ENCODE peak calls at places on chromosomes 4 and X, in eight cellular contexts. J, Y, C, D, S, P, T and V are unnamed samples.

GRCh38 chr4:803884-804283 is 22.0 kb downstream of the CPLX1 start:
- DNase-seq in J (no peak), Y (no peak), C (no peak), D (no peak), S (no peak), P (no peak), T (peak), V (no peak)

GRCh38 chr4:118842055-118842454 is 6.1 kb upstream of the SEC24D start:
- DNase-seq in J (no peak), Y (peak), C (no peak), D (no peak), S (no peak), P (no peak), T (no peak), V (no peak)

GRCh38 chr4:81606796-81607550 is 135.3 kb upstream of the RASGEF1B start:
- DNase-seq in J (no peak), Y (peak), C (no peak), D (peak), S (peak), P (no peak), T (peak), V (no peak)

GRCh38 chrX:81003491-81004185 is 194.0 kb upstream of the BRWD3 start:
- DNase-seq in J (no peak), Y (no peak), C (no peak), D (no peak), S (no peak), P (no peak), T (no peak), V (no peak)

GRCh38 chr4:153564630-153565525 is 98.7 kb downstream of the TMEM131L start:
- DNase-seq in J (peak), Y (peak), C (no peak), D (no peak), S (peak), P (no peak), T (no peak), V (no peak)

GRCh38 chr4:65302145-65302544 is 368.1 kb downstream of the EPHA5 start:
- DNase-seq in J (no peak), Y (no peak), C (no peak), D (no peak), S (no peak), P (no peak), T (no peak), V (no peak)

GRCh38 chrX:149881081-149881711 is at the start of gene MAGEA8:
- DNase-seq in J (no peak), Y (no peak), C (no peak), D (no peak), S (no peak), P (no peak), T (peak), V (no peak)

GRCh38 chr4:16827045-16827444 is 71.4 kb downstream of the LDB2 start:
- DNase-seq in J (no peak), Y (no peak), C (no peak), D (no peak), S (no peak), P (no peak), T (no peak), V (no peak)

GRCh38 chr4:82431026-82431745 is 796 bp downstream of the ENOPH1 start:
- DNase-seq in J (no peak), Y (peak), C (peak), D (peak), S (peak), P (no peak), T (peak), V (no peak)

GRCh38 chrX:8010105-8010504 is 82.9 kb upstream of the PNPLA4 start:
- DNase-seq in J (no peak), Y (no peak), C (no peak), D (no peak), S (no peak), P (no peak), T (no peak), V (no peak)

GRCh38 chrX:21638311-21638710 is 19.8 kb downstream of the KLHL34 start:
- DNase-seq in J (no peak), Y (peak), C (no peak), D (no peak), S (no peak), P (no peak), T (no peak), V (no peak)

GRCh38 chr4:187069398-187069797 is 345.7 kb upstream of the FAT1 start:
- DNase-seq in J (no peak), Y (no peak), C (no peak), D (no peak), S (no peak), P (no peak), T (peak), V (no peak)

GRCh38 chr4:57191523-57192034 is 81.4 kb upstream of the IGFBP7 start:
- DNase-seq in J (no peak), Y (peak), C (no peak), D (no peak), S (no peak), P (no peak), T (no peak), V (no peak)

GRCh38 chr4:176547005-176547404 is 227.2 kb downstream of the SPCS3 start:
- DNase-seq in J (no peak), Y (no peak), C (no peak), D (no peak), S (no peak), P (no peak), T (no peak), V (no peak)

GRCh38 chrX:145190801-145191389 is 56.4 kb upstream of the SPANXN1 start:
- DNase-seq in J (no peak), Y (peak), C (no peak), D (peak), S (no peak), P (no peak), T (no peak), V (no peak)

GRCh38 chrX:134020910-134021309 is 35.5 kb upstream of the GPC3 start:
- DNase-seq in J (no peak), Y (no peak), C (no peak), D (no peak), S (no peak), P (no peak), T (no peak), V (no peak)

GRCh38 chrX:16743604-16744325 is 24.4 kb downstream of the SYAP1 start:
- DNase-seq in J (no peak), Y (peak), C (no peak), D (no peak), S (no peak), P (no peak), T (no peak), V (no peak)

GRCh38 chr4:37245391-37245954 is 930 bp downstream of the NWD2 start:
- DNase-seq in J (no peak), Y (no peak), C (no peak), D (no peak), S (no peak), P (no peak), T (no peak), V (no peak)

GRCh38 chr4:128757712-128758111 is 51.8 kb upstream of the JADE1 start:
- DNase-seq in J (peak), Y (no peak), C (no peak), D (peak), S (peak), P (no peak), T (no peak), V (peak)

GRCh38 chr4:8071741-8072140 is 86.9 kb downstream of the ABLIM2 start:
- DNase-seq in J (peak), Y (no peak), C (no peak), D (no peak), S (no peak), P (no peak), T (peak), V (no peak)

GRCh38 chrX:44828008-44828605 is 15.7 kb upstream of the DUSP21 start:
- DNase-seq in J (no peak), Y (peak), C (peak), D (no peak), S (no peak), P (no peak), T (no peak), V (no peak)

GRCh38 chr4:118388621-118389020 is 35.8 kb upstream of the PRSS12 start:
- DNase-seq in J (no peak), Y (no peak), C (no peak), D (no peak), S (no peak), P (no peak), T (no peak), V (no peak)

GRCh38 chr4:25358515-25359275 is 18.4 kb upstream of the ANAPC4 start:
- DNase-seq in J (no peak), Y (peak), C (peak), D (peak), S (no peak), P (no peak), T (peak), V (no peak)

GRCh38 chr4:101993002-101993840 is 202.7 kb downstream of the BANK1 start:
- DNase-seq in J (no peak), Y (no peak), C (no peak), D (no peak), S (no peak), P (no peak), T (no peak), V (no peak)

GRCh38 chr4:89674876-89675459 is 162.0 kb downstream of the SNCA start:
- DNase-seq in J (no peak), Y (no peak), C (no peak), D (no peak), S (no peak), P (no peak), T (no peak), V (no peak)

GRCh38 chr4:171846232-171846631 is 33.0 kb downstream of the GALNTL6 start:
- DNase-seq in J (no peak), Y (peak), C (no peak), D (peak), S (peak), P (no peak), T (no peak), V (no peak)

GRCh38 chrX:38878674-38879375 is 77.6 kb downstream of the MID1IP1 start:
- DNase-seq in J (no peak), Y (no peak), C (no peak), D (peak), S (no peak), P (no peak), T (no peak), V (no peak)

GRCh38 chr4:172392741-172393140 is 579.5 kb downstream of the GALNTL6 start:
- DNase-seq in J (no peak), Y (no peak), C (no peak), D (no peak), S (no peak), P (no peak), T (no peak), V (no peak)

GRCh38 chr4:188374870-188375269 is 235.6 kb downstream of the TRIML1 start:
- DNase-seq in J (no peak), Y (no peak), C (no peak), D (no peak), S (no peak), P (no peak), T (no peak), V (no peak)

GRCh38 chrX:131393426-131393825 is 104.3 kb upstream of the IGSF1 start:
- DNase-seq in J (no peak), Y (no peak), C (no peak), D (no peak), S (no peak), P (no peak), T (no peak), V (no peak)

GRCh38 chrX:39196192-39197102 is 395.2 kb downstream of the MID1IP1 start:
- DNase-seq in J (no peak), Y (peak), C (no peak), D (peak), S (no peak), P (no peak), T (no peak), V (no peak)

GRCh38 chr4:1041936-1042330 is 30.5 kb downstream of the FGFRL1 start:
- DNase-seq in J (peak), Y (no peak), C (no peak), D (no peak), S (no peak), P (no peak), T (peak), V (no peak)

GRCh38 chrX:100625985-100626491 is 10.6 kb downstream of the TSPAN6 start:
- DNase-seq in J (no peak), Y (no peak), C (no peak), D (peak), S (no peak), P (no peak), T (no peak), V (no peak)

GRCh38 chr4:153138736-153139135 is 65.5 kb upstream of the TRIM2 start:
- DNase-seq in J (no peak), Y (no peak), C (no peak), D (no peak), S (no peak), P (no peak), T (no peak), V (no peak)

GRCh38 chr4:114582625-114583024 is 16.0 kb upstream of the UGT8 start:
- DNase-seq in J (no peak), Y (no peak), C (no peak), D (no peak), S (no peak), P (no peak), T (no peak), V (no peak)

GRCh38 chr4:147736458-147736857 is 4.6 kb downstream of the ARHGAP10 start:
- DNase-seq in J (no peak), Y (peak), C (no peak), D (no peak), S (no peak), P (no peak), T (no peak), V (no peak)

GRCh38 chr4:139208404-139208945 is 31.5 kb upstream of the ELF2 start:
- DNase-seq in J (no peak), Y (no peak), C (no peak), D (peak), S (peak), P (no peak), T (no peak), V (no peak)

GRCh38 chrX:35680940-35681346 is 117.2 kb upstream of the MAGEB16 start:
- DNase-seq in J (no peak), Y (no peak), C (no peak), D (no peak), S (no peak), P (no peak), T (no peak), V (no peak)

DNA sequence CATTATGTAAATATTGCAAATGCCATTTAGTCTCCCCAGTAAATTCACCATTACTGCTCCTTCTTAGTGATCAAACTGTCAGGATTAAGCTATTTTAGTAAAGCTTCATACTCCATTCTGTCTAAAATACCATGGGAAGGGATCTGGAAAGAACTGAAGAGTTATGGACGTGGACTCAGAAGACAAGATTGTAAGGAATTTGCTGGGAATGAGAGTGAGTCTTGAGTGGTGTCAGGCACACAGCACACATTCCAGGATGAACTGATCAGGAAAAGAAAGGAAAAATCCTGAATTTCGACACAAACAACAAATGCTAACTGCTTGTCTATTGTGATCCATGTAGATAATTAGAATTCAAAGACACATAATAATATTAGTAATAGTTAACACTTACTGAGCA is 311.0 kb downstream of the CENPC start:
- DNase-seq in J (no peak), Y (no peak), C (no peak), D (no peak), S (no peak), P (no peak), T (no peak), V (no peak)
- H3K4me3 ChIP-seq in J (no peak), Y (no peak), C (no peak), D (no peak), S (no peak), P (no peak), T (no peak), V (no peak)

GRCh38 chr4:84393193-84393592 is 105.9 kb downstream of the NKX6-1 start:
- DNase-seq in J (no peak), Y (no peak), C (no peak), D (no peak), S (no peak), P (no peak), T (no peak), V (no peak)

GRCh38 chr4:84389406-84389805 is 109.7 kb downstream of the NKX6-1 start:
- DNase-seq in J (no peak), Y (peak), C (no peak), D (no peak), S (no peak), P (no peak), T (no peak), V (no peak)

DNA sequence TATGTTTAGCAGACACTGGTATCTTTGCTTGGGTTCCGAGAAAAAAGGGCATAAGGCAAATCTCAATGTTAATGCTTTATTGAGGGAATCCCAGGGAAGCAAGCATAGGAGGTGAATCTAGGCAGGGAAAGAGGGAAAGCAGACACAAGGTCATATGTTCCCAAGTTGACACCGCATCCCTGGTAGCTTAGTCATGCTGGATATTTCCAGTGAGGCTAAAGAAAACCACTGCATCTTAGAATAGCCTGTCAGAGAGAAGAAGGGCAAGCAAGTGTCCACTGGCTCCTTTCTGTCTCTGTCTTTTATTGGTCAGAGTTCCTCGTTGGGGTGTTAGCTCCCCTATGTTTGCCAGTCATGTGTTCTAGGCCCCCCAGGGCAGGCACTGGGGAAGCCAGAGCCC is 104.7 kb downstream of the NKX6-1 start:
- DNase-seq in J (no peak), Y (no peak), C (no peak), D (no peak), S (no peak), P (no peak), T (no peak), V (no peak)
- H3K27ac ChIP-seq in J (no peak), Y (no peak), C (no peak), D (no peak), S (no peak), P (no peak), T (no peak), V (no peak)

GRCh38 chr4:85147481-85148076 is 181.1 kb upstream of the WDFY3 start:
- DNase-seq in J (peak), Y (peak), C (no peak), D (peak), S (peak), P (no peak), T (peak), V (no peak)

DNA sequence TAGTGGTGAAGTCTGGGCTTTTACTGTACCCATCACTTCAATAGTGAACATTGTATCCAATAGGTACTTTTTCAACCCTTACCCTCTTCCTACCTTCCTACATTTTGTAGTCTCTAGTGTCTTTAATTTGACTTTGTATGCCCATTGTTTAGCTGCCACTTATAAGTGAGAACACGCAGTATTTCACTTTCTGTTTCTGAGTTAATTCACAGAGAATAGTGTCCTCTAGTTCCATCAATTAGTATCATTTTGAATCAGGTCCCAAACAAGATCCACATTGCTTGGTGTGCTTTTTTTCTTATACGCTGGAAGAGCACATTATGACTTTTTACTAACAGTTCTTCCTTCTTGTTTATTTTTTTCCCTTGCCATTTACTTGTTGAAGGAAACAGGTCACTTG is 176.0 kb upstream of the WDFY3 start:
- DNase-seq in J (no peak), Y (no peak), C (no peak), D (no peak), S (no peak), P (no peak), T (no peak), V (no peak)
- TF ChIP-seq CTCF in J (no peak), Y (no peak), C (no peak), D (no peak), S (no peak), P (no peak), T (no peak), V (no peak)

DNA sequence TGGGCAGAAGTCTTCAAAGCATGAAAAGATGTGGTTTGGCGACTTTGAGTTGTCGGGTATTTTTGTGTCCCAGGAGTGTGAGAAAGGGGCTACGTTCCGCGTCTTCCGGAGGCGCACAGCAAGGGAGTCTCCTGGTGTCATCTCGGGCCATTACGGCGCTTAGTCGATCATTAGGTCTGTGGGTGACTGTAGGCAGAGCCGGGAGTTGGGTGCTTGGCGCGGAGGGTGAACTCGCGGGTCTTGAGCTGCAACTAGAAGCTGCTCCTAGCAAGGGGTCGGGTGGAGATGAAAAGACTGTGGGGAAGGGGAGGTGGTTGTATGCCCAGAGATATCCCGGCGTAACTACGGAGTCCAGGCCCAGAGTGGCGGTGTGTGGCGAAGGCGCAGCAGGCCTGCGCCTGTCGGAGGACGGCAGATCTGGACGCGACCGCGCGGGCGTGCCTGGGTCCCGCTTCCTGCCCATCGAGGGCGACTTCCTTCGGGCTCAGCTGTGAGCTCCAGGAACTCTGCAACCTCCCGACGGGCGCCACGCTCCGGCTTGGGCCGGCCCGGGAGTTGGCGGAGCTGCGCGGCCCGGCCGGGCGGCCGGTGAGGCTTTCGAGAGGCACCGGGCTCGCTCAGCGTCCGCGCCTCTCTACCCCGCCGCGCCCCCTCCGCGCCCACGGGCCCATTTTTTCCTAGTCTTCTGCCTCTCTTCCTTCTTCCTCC is 2.7 kb upstream of the NKX3-2 start:
- DNase-seq in J (no peak), Y (no peak), C (peak), D (peak), S (no peak), P (no peak), T (peak), V (no peak)
- H3K4me3 ChIP-seq in J (peak), Y (peak), C (peak), D (peak), S (no peak), P (no peak), T (no peak), V (peak)

GRCh38 chr4:169266661-169267060 is 4.1 kb downstream of the SH3RF1 start:
- DNase-seq in J (no peak), Y (no peak), C (no peak), D (no peak), S (no peak), P (no peak), T (no peak), V (no peak)
- H3K27ac ChIP-seq in J (no peak), Y (no peak), C (peak), D (no peak), S (peak), P (no peak), T (no peak), V (no peak)

GRCh38 chr4:62408467-62408866 is 1208.3 kb downstream of the ADGRL3 start:
- DNase-seq in J (no peak), Y (peak), C (no peak), D (no peak), S (no peak), P (no peak), T (no peak), V (no peak)
- TF ChIP-seq CTCF in J (no peak), Y (peak), C (peak), D (no peak), S (no peak), P (no peak), T (no peak), V (no peak)

GRCh38 chrX:11412715-11413623 is 119.8 kb downstream of the AMELX start:
- DNase-seq in J (no peak), Y (no peak), C (no peak), D (no peak), S (no peak), P (no peak), T (no peak), V (no peak)

GRCh38 chrX:11419102-11419501 is 125.9 kb downstream of the AMELX start:
- DNase-seq in J (no peak), Y (no peak), C (no peak), D (no peak), S (no peak), P (no peak), T (no peak), V (no peak)

GRCh38 chrX:11414091-11414490 is 120.9 kb downstream of the AMELX start:
- DNase-seq in J (no peak), Y (no peak), C (no peak), D (no peak), S (no peak), P (no peak), T (no peak), V (no peak)

GRCh38 chrX:11420851-11421250 is 127.6 kb downstream of the AMELX start:
- DNase-seq in J (no peak), Y (no peak), C (no peak), D (no peak), S (no peak), P (no peak), T (no peak), V (no peak)

GRCh38 chrX:11416600-11416999 is 123.4 kb downstream of the AMELX start:
- DNase-seq in J (no peak), Y (no peak), C (no peak), D (no peak), S (no peak), P (no peak), T (no peak), V (no peak)
- H3K4me3 ChIP-seq in J (no peak), Y (no peak), C (no peak), D (no peak), S (no peak), P (no peak), T (no peak), V (no peak)

GRCh38 chrX:40996886-40997530 is 88.2 kb upstream of the USP9X start:
- DNase-seq in J (no peak), Y (peak), C (no peak), D (peak), S (no peak), P (no peak), T (no peak), V (no peak)
- H3K27ac ChIP-seq in J (no peak), Y (no peak), C (no peak), D (no peak), S (peak), P (peak), T (no peak), V (no peak)